ENCODE peak calls at places on chromosomes 5 and 9, in four cellular contexts. N is cardiac fibroblast; M is cardiac muscle cell; L is CD4-positive, alpha-beta T cell. Z is an unnamed sample.

GRCh38 chr5:179406031-179406681 is 60.9 kb upstream of the ADAMTS2 start:
- DNase-seq in N (peak; percentile 55), M (peak; percentile 58), L (no peak), Z (no peak)

GRCh38 chr5:98205691-98206461 is 567.6 kb upstream of the RGMB start:
- DNase-seq in N (no peak), M (no peak), L (no peak), Z (peak; percentile 58)

GRCh38 chr9:104882574-104882973 is 45.4 kb downstream of the ABCA1 start:
- DNase-seq in N (no peak), M (no peak), L (no peak), Z (peak; percentile 93)

GRCh38 chr5:82244854-82245635 is 33.1 kb downstream of the RPS23 start:
- DNase-seq in N (no peak), M (no peak), L (no peak), Z (peak; percentile 41)

GRCh38 chr9:111178361-111179043 is 140.2 kb upstream of the LPAR1 start:
- DNase-seq in N (peak; percentile 33), M (peak; percentile 47), L (no peak), Z (peak; percentile 32)

GRCh38 chr5:98827161-98827560 is 53.7 kb downstream of the RGMB start:
- DNase-seq in N (peak; percentile 69), M (peak; percentile 66), L (no peak), Z (peak; percentile 73)

GRCh38 chr5:135492319-135492626 is 40.1 kb upstream of the TIFAB start:
- DNase-seq in N (no peak), M (no peak), L (no peak), Z (peak; percentile 74)

GRCh38 chr9:104868687-104869404 is 59.1 kb downstream of the ABCA1 start:
- DNase-seq in N (peak; percentile 93), M (peak; percentile 95), L (no peak), Z (peak; percentile 93)

GRCh38 chr5:119327018-119327417 is 28.8 kb upstream of the TNFAIP8 start:
- DNase-seq in N (peak; percentile 36), M (no peak), L (no peak), Z (no peak)

GRCh38 chr9:27765266-27765665 is 192.0 kb upstream of the C9orf72 start:
- DNase-seq in N (no peak), M (peak; percentile 9), L (no peak), Z (no peak)

GRCh38 chr5:172410160-172410559 is 44.2 kb downstream of the SH3PXD2B start:
- DNase-seq in N (no peak), M (peak; percentile 22), L (no peak), Z (no peak)

GRCh38 chr5:172085738-172086137 is 79.3 kb upstream of the FBXW11 start:
- DNase-seq in N (no peak), M (no peak), L (no peak), Z (no peak)

GRCh38 chr5:148640471-148640870 is 13.9 kb downstream of the HTR4 start:
- DNase-seq in N (no peak), M (no peak), L (no peak), Z (no peak)

GRCh38 chr5:149434162-149435014 is 55.3 kb upstream of the IL17B start:
- DNase-seq in N (peak; percentile 81), M (peak; percentile 83), L (peak; percentile 34), Z (peak; percentile 69)

GRCh38 chr9:5389109-5389732 is 48.5 kb downstream of the PLGRKT start:
- DNase-seq in N (peak; percentile 73), M (peak; percentile 86), L (no peak), Z (peak; percentile 19)

GRCh38 chr5:129481161-129481560 is 21.1 kb downstream of the ADAMTS19 start:
- DNase-seq in N (no peak), M (no peak), L (no peak), Z (no peak)

GRCh38 chr5:150515446-150515845 is 7.5 kb downstream of the NDST1 start:
- DNase-seq in N (peak; percentile 82), M (peak; percentile 78), L (no peak), Z (no peak)

GRCh38 chr9:14344846-14345585 is 31.1 kb upstream of the NFIB start:
- DNase-seq in N (no peak), M (no peak), L (no peak), Z (no peak)

GRCh38 chr9:123871781-123872180 is 58.1 kb downstream of the DENND1A start:
- DNase-seq in N (no peak), M (no peak), L (no peak), Z (no peak)

GRCh38 chr9:7165350-7165937 is 407.7 kb downstream of the KDM4C start:
- DNase-seq in N (no peak), M (no peak), L (no peak), Z (peak; percentile 90)

GRCh38 chr5:99081711-99082110 is 152.9 kb upstream of the CHD1 start:
- DNase-seq in N (no peak), M (no peak), L (no peak), Z (no peak)

GRCh38 chr5:120528609-120529008 is 64.5 kb downstream of the PRR16 start:
- DNase-seq in N (no peak), M (no peak), L (no peak), Z (no peak)

GRCh38 chr5:150751096-150751891 is 7.5 kb downstream of the DCTN4 start:
- DNase-seq in N (no peak), M (no peak), L (no peak), Z (no peak)

GRCh38 chr9:121528642-121529041 is 29.0 kb upstream of the GGTA1 start:
- DNase-seq in N (no peak), M (no peak), L (no peak), Z (peak; percentile 20)

GRCh38 chr5:143200781-143201398 is 202.6 kb downstream of the NR3C1 start:
- DNase-seq in N (peak; percentile 87), M (peak; percentile 89), L (no peak), Z (peak; percentile 66)

GRCh38 chr5:83856898-83857297 is 136.2 kb upstream of the HAPLN1 start:
- DNase-seq in N (peak; percentile 42), M (peak; percentile 38), L (no peak), Z (peak; percentile 15)

GRCh38 chr9:26310294-26310693 is 582.3 kb downstream of the CAAP1 start:
- DNase-seq in N (no peak), M (peak; percentile 18), L (no peak), Z (peak; percentile 8)

GRCh38 chr9:98191615-98192502 is 578 bp downstream of the CORO2A start:
- DNase-seq in N (no peak), M (no peak), L (peak; percentile 30), Z (peak; percentile 82)

GRCh38 chr9:38032266-38032830 is 36.7 kb downstream of the SHB start:
- DNase-seq in N (no peak), M (no peak), L (no peak), Z (no peak)

Z was measured in NCI-H69.